ENCODE peak calls at places on chromosomes 13 and 19, in ten cellular contexts. Z, Y, J, U, G, W, N, D, X and K are unnamed samples.
A peak's percentile ranks its signal among the peaks of the same experiment; 100 is the strongest.

GRCh38 chr19:2365201-2365970 is 5.3 kb downstream of the TMPRSS9 start:
- DNase-seq in Y (no peak), W (no peak), G (no peak), N (no peak), J (no peak), U (no peak), D (no peak), Z (no peak), X (no peak), K (no peak)

GRCh38 chr13:43095771-43096719 is 72.7 kb downstream of the DNAJC15 start:
- DNase-seq in W (no peak), N (no peak), X (no peak), Y (no peak), J (no peak), D (no peak), U (no peak), Z (no peak), G (no peak), K (no peak)

GRCh38 chr13:30585748-30586262 is 31.9 kb upstream of the USPL1 start:
- DNase-seq in J (no peak), Y (no peak), G (no peak), W (no peak), Z (peak; percentile 21), X (no peak), U (no peak), N (no peak), D (no peak), K (no peak)

GRCh38 chr19:56612737-56613136 is 17.6 kb downstream of the ZNF71 start:
- DNase-seq in G (no peak), Y (no peak), X (no peak), U (no peak), J (no peak), D (no peak), W (no peak), Z (no peak), N (no peak), K (no peak)

GRCh38 chr19:2176336-2176994 is 12.7 kb downstream of the DOT1L start:
- DNase-seq in N (no peak), Z (no peak), U (no peak), D (peak; percentile 57), G (no peak), W (no peak), X (no peak), Y (no peak), J (no peak), K (no peak)

GRCh38 chr13:29858667-29859066 is 8.2 kb upstream of the UBL3 start:
- DNase-seq in J (no peak), W (no peak), X (no peak), Z (no peak), U (no peak), D (no peak), Y (no peak), N (no peak), G (no peak), K (no peak)

GRCh38 chr13:71877280-71877653 is 10.3 kb upstream of the DACH1 start:
- DNase-seq in X (no peak), J (no peak), Y (peak; percentile 18), W (no peak), D (no peak), U (no peak), Z (no peak), G (no peak), N (no peak), K (no peak)

GRCh38 chr19:7294571-7295212 is 478 bp upstream of the INSR start:
- DNase-seq in J (peak; percentile 42), Z (peak; percentile 1), N (peak; percentile 78), W (no peak), D (peak; percentile 87), Y (peak; percentile 46), U (no peak), X (peak; percentile 46), G (no peak), K (no peak)

GRCh38 chr13:111117289-111117688 is 2.2 kb downstream of the ARHGEF7 start:
- DNase-seq in X (no peak), Z (no peak), W (no peak), N (no peak), J (no peak), Y (no peak), D (no peak), G (no peak), U (no peak), K (no peak)

GRCh38 chr13:30520571-30520970 is 54.8 kb upstream of the HMGB1 start:
- DNase-seq in U (no peak), D (no peak), N (no peak), G (no peak), W (no peak), Z (peak; percentile 33), J (no peak), Y (no peak), X (no peak), K (no peak)

GRCh38 chr19:18871543-18871942 is 24.4 kb downstream of the CERS1 start:
- DNase-seq in G (no peak), N (no peak), Z (no peak), J (no peak), D (no peak), Y (no peak), W (no peak), U (no peak), X (no peak), K (no peak)

GRCh38 chr19:33240181-33240771 is 14.6 kb upstream of the SLC7A10 start:
- DNase-seq in G (no peak), J (no peak), Y (no peak), W (no peak), N (no peak), X (no peak), U (no peak), Z (no peak), D (no peak), K (no peak)

GRCh38 chr13:45765464-45765863 is 63.3 kb downstream of the CBY2 start:
- DNase-seq in W (no peak), Z (no peak), D (no peak), J (no peak), G (no peak), X (no peak), U (no peak), N (no peak), Y (no peak), K (no peak)

GRCh38 chr13:35285677-35286076 is 190.8 kb downstream of the MAB21L1 start:
- DNase-seq in W (no peak), Y (no peak), D (no peak), X (no peak), Z (no peak), N (no peak), U (no peak), G (no peak), J (no peak), K (no peak)

GRCh38 chr19:33879818-33880575 is 83.3 kb downstream of the KCTD15 start:
- DNase-seq in D (peak; percentile 44), Y (no peak), N (peak; percentile 19), W (no peak), Z (no peak), G (no peak), X (no peak), U (no peak), J (no peak), K (no peak)

GRCh38 chr19:7295912-7296486 is 1.8 kb upstream of the INSR start:
- DNase-seq in J (no peak), U (no peak), W (no peak), X (no peak), N (no peak), Z (no peak), Y (no peak), G (no peak), D (no peak), K (no peak)

GRCh38 chr19:39828015-39828633 is 5.8 kb downstream of the DYRK1B start:
- DNase-seq in Z (no peak), J (no peak), W (no peak), N (no peak), U (no peak), Y (no peak), G (no peak), D (no peak), X (no peak), K (no peak)

GRCh38 chr13:78623132-78623531 is 19.8 kb upstream of the POU4F1 start:
- DNase-seq in X (no peak), N (no peak), U (no peak), W (no peak), Z (no peak), G (no peak), J (no peak), Y (no peak), D (no peak), K (no peak)

GRCh38 chr13:23644527-23644926 is 74.3 kb downstream of the TNFRSF19 start:
- DNase-seq in N (no peak), U (no peak), W (no peak), X (no peak), Z (peak; percentile 40), D (no peak), G (no peak), J (no peak), Y (no peak), K (no peak)

GRCh38 chr13:106522112-106522511 is 13.3 kb downstream of the EFNB2 start:
- DNase-seq in U (no peak), D (no peak), N (no peak), G (no peak), Z (no peak), W (no peak), X (no peak), J (no peak), Y (no peak), K (no peak)

GRCh38 chr19:10661946-10662345 is 7.8 kb downstream of the ILF3 start:
- DNase-seq in W (no peak), U (no peak), X (no peak), Z (no peak), Y (no peak), N (no peak), D (no peak), G (no peak), J (no peak), K (no peak)

GRCh38 chr13:90461398-90461797 is 886.1 kb upstream of the MIR17HG start:
- DNase-seq in X (no peak), G (no peak), N (no peak), W (no peak), Z (no peak), J (no peak), U (no peak), D (no peak), Y (no peak), K (no peak)

GRCh38 chr19:5621311-5621944 is 1.1 kb downstream of the SAFB2 start:
- DNase-seq in J (peak; percentile 18), U (no peak), X (no peak), G (no peak), W (no peak), N (peak; percentile 14), Z (no peak), D (no peak), Y (no peak), K (no peak)